ENCODE peak calls at places on chromosomes 13 and 19, in four cellular contexts. B is astrocyte, M is mammary epithelial cell, L is left ventricle myocardium inferior. V is an unnamed sample.
A peak's percentile ranks its signal among the peaks of the same experiment; 100 is the strongest.

GRCh38 chr19:1850809-1851544 is 2.7 kb upstream of the REXO1 start:
- DNase-seq in M (no peak), L (no peak), B (no peak), V (no peak)

GRCh38 chr19:52993342-52994178 is 20.2 kb upstream of the ERVV-1 start:
- DNase-seq in M (peak; percentile 71), L (peak; percentile 75), B (peak; percentile 58), V (peak; percentile 81)

GRCh38 chr19:1945899-1946298 is 4.9 kb downstream of the CSNK1G2 start:
- DNase-seq in B (no peak), M (no peak), L (no peak), V (no peak)

GRCh38 chr13:21040120-21040834 is 21.1 kb downstream of the LATS2 start:
- DNase-seq in L (no peak), M (no peak), B (no peak), V (no peak)

GRCh38 chr19:55605207-55605636 is 225 bp upstream of the ZNF865 start:
- DNase-seq in L (peak; percentile 97), M (peak; percentile 95), B (peak; percentile 86), V (peak; percentile 98)

GRCh38 chr19:38713227-38713649 is 31.0 kb downstream of the CAPN12 start:
- DNase-seq in M (no peak), B (no peak), L (peak; percentile 78), V (no peak)

GRCh38 chr19:53101518-53101917 is 1.7 kb downstream of the ZNF160 start:
- DNase-seq in M (peak; percentile 9), L (no peak), B (no peak), V (peak; percentile 10)

GRCh38 chr13:97780486-97780885 is 173.0 kb upstream of the IPO5 start:
- DNase-seq in M (no peak), B (no peak), L (no peak), V (no peak)

GRCh38 chr19:8143041-8143440 is 6.4 kb downstream of the FBN3 start:
- DNase-seq in B (no peak), L (no peak), M (no peak), V (no peak)

GRCh38 chr19:47228168-47228936 is 2.6 kb downstream of the BBC3 start:
- DNase-seq in L (peak; percentile 52), M (peak; percentile 26), B (no peak), V (no peak)

GRCh38 chr19:18433039-18433691 is 4.8 kb downstream of the ISYNA1 start:
- DNase-seq in M (no peak), L (no peak), B (no peak), V (no peak)

GRCh38 chr19:37095859-37096258 is 17.6 kb downstream of the ZNF420 start:
- DNase-seq in B (peak; percentile 2), L (no peak), M (no peak), V (no peak)

GRCh38 chr19:49638360-49638759 is 1.6 kb downstream of the RRAS start:
- DNase-seq in L (no peak), B (no peak), M (no peak), V (no peak)

GRCh38 chr19:51800849-51801244 is 5.9 kb downstream of the FPR3 start:
- DNase-seq in L (no peak), B (no peak), M (no peak), V (no peak)

GRCh38 chr13:103022328-103022727 is 43.9 kb downstream of the SLC10A2 start:
- DNase-seq in B (no peak), M (no peak), L (no peak), V (no peak)

GRCh38 chr13:46146898-46147297 is 35.1 kb downstream of the LCP1 start:
- DNase-seq in L (no peak), M (peak; percentile 29), B (no peak), V (peak; percentile 22)

GRCh38 chr13:50592412-50593145 is 250.9 kb downstream of the DLEU7 start:
- DNase-seq in L (no peak), B (peak; percentile 91), M (peak; percentile 82), V (no peak)

GRCh38 chr19:16504271-16504670 is 8.1 kb downstream of the C19orf44 start:
- DNase-seq in L (no peak), B (no peak), M (no peak), V (no peak)

GRCh38 chr19:16509141-16510061 is 13.2 kb downstream of the C19orf44 start:
- DNase-seq in M (peak; percentile 74), L (peak; percentile 44), B (peak; percentile 33), V (no peak)

GRCh38 chr19:16508546-16508945 is 12.4 kb downstream of the C19orf44 start:
- DNase-seq in L (no peak), B (no peak), M (no peak), V (no peak)

DNA sequence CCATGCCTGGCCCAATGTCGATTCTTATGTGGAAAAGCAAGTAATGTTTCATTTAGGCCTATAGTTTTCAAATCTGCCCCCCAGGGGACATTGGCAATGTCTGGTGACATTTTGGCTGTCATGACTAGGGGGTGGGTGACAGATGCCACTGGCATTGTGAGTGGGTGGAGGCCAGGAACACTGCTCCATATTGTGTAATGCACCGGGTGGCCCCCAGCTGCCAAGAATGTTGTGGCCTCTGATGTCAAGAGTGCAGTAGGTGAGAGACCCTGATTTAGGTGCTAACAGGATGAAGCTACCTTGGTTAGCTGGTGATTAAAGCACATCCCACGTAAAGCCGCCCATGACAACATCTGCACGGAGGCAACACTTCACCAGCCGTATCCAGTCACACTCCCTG is 10.8 kb downstream of the C19orf44 start:
- DNase-seq in L (no peak), B (no peak), M (no peak), V (no peak)
- H3K27me3 ChIP-seq in L (no peaks in the 10 kb centered on the region), B (no peaks in the 10 kb centered on the region), M (no peaks in the 10 kb centered on the region), V (no peaks in the 10 kb centered on the region)

GRCh38 chr19:33416307-33417215 is 43.1 kb downstream of the CEBPG start:
- DNase-seq in L (peak; percentile 44), M (peak; percentile 44), B (peak; percentile 41), V (peak; percentile 66)
- TF ChIP-seq CTCF in L (peak; percentile 77), M (peak; percentile 73), B (peak; percentile 60), V (peak; percentile 86)

GRCh38 chr19:4800591-4801081 is 9.1 kb downstream of the FEM1A start:
- DNase-seq in B (no peak), L (no peak), M (peak; percentile 63), V (no peak)

GRCh38 chr19:4791183-4792018 is at the start of gene FEM1A:
- DNase-seq in M (peak; percentile 100), B (peak; percentile 100), L (peak; percentile 99), V (peak; percentile 100)

GRCh38 chr19:4801085-4801619 is 9.6 kb downstream of the FEM1A start:
- DNase-seq in B (no peak), M (no peak), L (no peak), V (no peak)

GRCh38 chr19:4794971-4795370 is 3.4 kb downstream of the FEM1A start:
- DNase-seq in L (no peak), M (peak; percentile 81), B (no peak), V (no peak)

DNA sequence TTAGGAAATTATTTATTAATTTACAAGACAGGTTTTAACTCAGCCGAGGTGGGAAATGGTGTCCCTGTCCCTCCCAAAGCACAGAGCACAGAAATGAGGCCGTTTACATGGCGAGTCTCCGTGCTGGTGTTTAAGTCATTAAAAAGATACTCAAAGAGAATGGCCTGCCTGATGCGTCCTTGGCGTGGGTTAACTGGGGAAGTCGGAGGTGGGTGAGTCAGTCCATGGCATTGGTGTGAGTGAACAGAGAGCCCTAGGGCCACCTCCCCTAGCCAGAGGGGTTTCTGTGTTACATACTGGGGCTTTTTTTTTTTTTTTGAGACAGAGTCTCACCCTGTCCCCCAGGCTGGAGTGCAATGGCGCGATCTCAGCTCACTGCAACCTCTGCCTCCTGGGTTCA is 3.9 kb downstream of the FEM1A start:
- DNase-seq in M (peak; percentile 59), B (peak; percentile 31), L (no peak), V (no peak)
- H3K4me3 ChIP-seq in M (no peak overlapping the region), B (no peak overlapping the region), L (peak overlapping the region; percentile 96), V (no peak overlapping the region)

DNA sequence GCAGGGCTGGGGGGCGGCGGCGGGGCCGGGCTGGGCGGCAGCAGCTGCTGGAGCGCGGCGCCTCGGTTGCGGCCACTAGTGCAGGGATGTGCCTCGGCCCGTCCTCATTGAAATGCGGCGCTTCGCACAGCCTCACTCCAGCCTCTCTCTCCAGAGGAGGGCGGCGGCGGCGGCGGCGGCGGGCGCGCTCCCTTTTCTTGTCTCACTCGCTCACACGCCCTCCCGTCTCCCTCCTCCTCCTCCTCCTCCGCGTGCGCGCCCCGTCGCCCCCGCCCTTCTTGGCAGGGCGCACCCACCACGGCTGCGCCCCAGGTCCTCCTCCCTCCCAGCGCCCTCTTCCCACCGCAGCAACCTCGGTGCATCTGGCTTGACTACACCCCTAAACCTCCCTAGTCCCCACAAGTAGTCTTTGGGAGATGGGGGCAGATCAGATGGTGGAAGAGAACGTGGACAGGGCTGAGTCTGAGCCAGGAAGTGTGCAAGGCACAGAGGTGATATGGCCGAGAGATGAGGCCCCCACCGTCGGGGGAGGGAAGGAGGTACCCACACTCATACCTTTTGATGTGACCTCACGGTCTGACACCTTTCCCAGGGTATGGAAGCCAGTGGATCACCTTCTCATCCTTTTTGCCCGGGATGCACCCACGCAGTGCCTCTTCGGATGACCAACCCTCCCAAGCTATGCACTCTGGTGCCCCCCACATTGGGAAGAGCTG is at the start of gene DCLK1:
- DNase-seq in B (no peak), L (peak; percentile 80), M (peak; percentile 26), V (peak; percentile 33)
- H3K27me3 ChIP-seq in B (peaks cover 24% of the 10 kb centered on the region), L (peaks cover 40% of the 10 kb centered on the region), M (peaks cover 24% of the 10 kb centered on the region), V (no peaks in the 10 kb centered on the region)